ENCODE peak calls at places on chromosomes 4 and X, in six cellular contexts. M is astrocyte; F is coronary artery; Q is heart left ventricle; U is effector memory CD4-positive, alpha-beta T cell; B is lung. S is an unnamed sample.

GRCh38 chr4:188372051-188372450 is 232.8 kb downstream of the TRIML1 start:
- DNase-seq in Q (no peak), U (no peak), M (no peak), B (no peak), F (no peak), S (no peak)

GRCh38 chrX:109312757-109313156 is 169.1 kb downstream of the GUCY2F start:
- DNase-seq in U (no peak), B (no peak), F (no peak), M (no peak), Q (no peak), S (no peak)

GRCh38 chr4:64899563-64899962 is 490.3 kb upstream of the TECRL start:
- DNase-seq in F (no peak), Q (no peak), U (no peak), B (no peak), M (peak; percentile 65), S (no peak)

GRCh38 chrX:53290441-53291041 is 9.2 kb upstream of the IQSEC2 start:
- DNase-seq in U (no peak), F (no peak), Q (no peak), M (no peak), B (no peak), S (no peak)

GRCh38 chr4:63464393-63464792 is 944.9 kb downstream of the TECRL start:
- DNase-seq in U (no peak), B (no peak), M (no peak), F (no peak), Q (no peak), S (no peak)

GRCh38 chrX:14027511-14028019 is 2.1 kb downstream of the GEMIN8 start:
- DNase-seq in U (no peak), Q (no peak), B (no peak), F (no peak), M (peak; percentile 86), S (no peak)

GRCh38 chr4:22190855-22191254 is 242.3 kb upstream of the KCNIP4 start:
- DNase-seq in U (no peak), B (no peak), Q (no peak), M (peak; percentile 92), F (no peak), S (no peak)

GRCh38 chrX:78330068-78330467 is 2.7 kb upstream of the CYSLTR1 start:
- DNase-seq in F (no peak), U (no peak), B (no peak), M (no peak), Q (no peak), S (no peak)

GRCh38 chrX:69182818-69183375 is 17.6 kb upstream of the PJA1 start:
- DNase-seq in U (no peak), F (peak; percentile 22), M (no peak), Q (no peak), B (no peak), S (no peak)

GRCh38 chr4:99144070-99144469 is at the start of gene ADH4:
- DNase-seq in Q (no peak), F (no peak), U (no peak), M (peak; percentile 8), B (no peak), S (no peak)

GRCh38 chrX:53357799-53358530 is 64.5 kb downstream of the SMC1A start:
- DNase-seq in Q (no peak), B (no peak), F (no peak), U (no peak), M (peak; percentile 23), S (no peak)

GRCh38 chr4:183798249-183798920 is 106.7 kb upstream of the STOX2 start:
- DNase-seq in Q (no peak), F (no peak), B (peak; percentile 34), U (no peak), M (no peak), S (no peak)

GRCh38 chrX:121733514-121733913 is 686.1 kb downstream of the GLUD2 start:
- DNase-seq in B (no peak), Q (no peak), F (no peak), M (peak; percentile 29), U (no peak), S (no peak)

GRCh38 chr4:83124079-83124780 is 9.7 kb upstream of the PLAC8 start:
- DNase-seq in B (no peak), F (no peak), M (no peak), U (no peak), Q (peak; percentile 7), S (no peak)

GRCh38 chrX:13007519-13008188 is 32.7 kb downstream of the TMSB4X start:
- DNase-seq in Q (no peak), M (peak; percentile 56), U (no peak), F (no peak), B (no peak), S (no peak)

DNA sequence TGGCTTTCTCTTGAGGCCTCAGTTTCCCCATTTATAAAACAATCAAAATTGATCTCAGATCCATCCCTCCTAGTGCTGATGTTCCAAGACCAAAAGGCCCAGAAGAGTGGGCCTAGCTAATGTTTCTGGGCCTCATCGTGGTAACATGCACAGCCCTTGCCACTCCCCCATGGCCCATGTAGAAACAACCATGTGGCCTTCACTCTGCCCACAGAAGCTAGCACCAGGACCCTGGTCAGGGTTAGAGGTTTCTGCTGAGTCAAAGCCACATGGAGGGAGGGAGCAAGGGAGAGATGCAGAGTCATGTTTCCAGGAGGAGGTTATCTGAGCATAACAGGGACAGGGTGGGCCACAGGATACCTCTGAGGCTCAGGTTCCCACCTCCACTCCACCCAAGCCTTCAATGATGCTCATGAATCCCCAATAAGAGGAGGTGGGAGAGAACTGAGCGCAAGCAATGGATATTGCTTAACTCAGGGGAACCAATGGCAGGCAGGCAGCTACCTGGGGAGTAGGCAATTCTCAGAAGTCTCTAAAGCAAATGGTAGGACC is 16.9 kb downstream of the OTUD5 start:
- DNase-seq in M (no peak), U (no peak), Q (no peak), B (no peak), F (no peak), S (no peak)
- H3K27ac ChIP-seq in M (no peak overlapping the region), U (peak overlapping the region; percentile 96), Q (no peak overlapping the region), B (no peak overlapping the region), F (no peak overlapping the region), S (no peak overlapping the region)

GRCh38 chr4:88746186-88746585 is 48.6 kb upstream of the NAP1L5 start:
- DNase-seq in F (no peak), M (no peak), B (no peak), Q (no peak), U (no peak), S (no peak)
- H3K27ac ChIP-seq in F (peak overlapping the region; percentile 33), M (no peak overlapping the region), B (no peak overlapping the region), Q (peak overlapping the region; percentile 22), U (no peak overlapping the region), S (no peak overlapping the region)

GRCh38 chr4:170122252-170122651 is 32.5 kb upstream of the AADAT start:
- DNase-seq in U (no peak), F (no peak), Q (no peak), M (no peak), B (no peak), S (no peak)
- H3K27ac ChIP-seq in U (no peak overlapping the region), F (no peak overlapping the region), Q (no peak overlapping the region), M (no peak overlapping the region), B (no peak overlapping the region), S (no peak overlapping the region)

GRCh38 chrX:153433161-153433680 is 12.6 kb downstream of the TREX2 start:
- DNase-seq in F (no peak), B (no peak), U (no peak), M (no peak), Q (no peak), S (no peak)
- H3K27ac ChIP-seq in F (no peak overlapping the region), B (no peak overlapping the region), U (no peak overlapping the region), M (no peak overlapping the region), Q (no peak overlapping the region), S (no peak overlapping the region)

GRCh38 chr4:6424425-6424824 is 48.0 kb downstream of the PPP2R2C start:
- DNase-seq in M (no peak), U (no peak), Q (no peak), F (no peak), B (no peak), S (no peak)
- H3K27ac ChIP-seq in M (no peak overlapping the region), U (no peak overlapping the region), Q (no peak overlapping the region), F (no peak overlapping the region), B (no peak overlapping the region), S (no peak overlapping the region)

GRCh38 chr4:1856071-1856919 is at the start of gene LETM1:
- DNase-seq in B (peak; percentile 95), F (peak; percentile 97), Q (peak; percentile 96), M (peak; percentile 87), U (peak; percentile 91), S (peak; percentile 94)

GRCh38 chr4:1857931-1858330 is 2.0 kb upstream of the LETM1 start:
- DNase-seq in U (no peak), F (no peak), Q (no peak), M (no peak), B (no peak), S (no peak)

GRCh38 chr4:1859389-1859753 is 3.4 kb upstream of the LETM1 start:
- DNase-seq in Q (no peak), M (no peak), F (no peak), B (no peak), U (no peak), S (no peak)

GRCh38 chr4:1855334-1856070 is 454 bp downstream of the LETM1 start:
- DNase-seq in U (no peak), M (no peak), B (peak; percentile 45), F (no peak), Q (no peak), S (no peak)

DNA sequence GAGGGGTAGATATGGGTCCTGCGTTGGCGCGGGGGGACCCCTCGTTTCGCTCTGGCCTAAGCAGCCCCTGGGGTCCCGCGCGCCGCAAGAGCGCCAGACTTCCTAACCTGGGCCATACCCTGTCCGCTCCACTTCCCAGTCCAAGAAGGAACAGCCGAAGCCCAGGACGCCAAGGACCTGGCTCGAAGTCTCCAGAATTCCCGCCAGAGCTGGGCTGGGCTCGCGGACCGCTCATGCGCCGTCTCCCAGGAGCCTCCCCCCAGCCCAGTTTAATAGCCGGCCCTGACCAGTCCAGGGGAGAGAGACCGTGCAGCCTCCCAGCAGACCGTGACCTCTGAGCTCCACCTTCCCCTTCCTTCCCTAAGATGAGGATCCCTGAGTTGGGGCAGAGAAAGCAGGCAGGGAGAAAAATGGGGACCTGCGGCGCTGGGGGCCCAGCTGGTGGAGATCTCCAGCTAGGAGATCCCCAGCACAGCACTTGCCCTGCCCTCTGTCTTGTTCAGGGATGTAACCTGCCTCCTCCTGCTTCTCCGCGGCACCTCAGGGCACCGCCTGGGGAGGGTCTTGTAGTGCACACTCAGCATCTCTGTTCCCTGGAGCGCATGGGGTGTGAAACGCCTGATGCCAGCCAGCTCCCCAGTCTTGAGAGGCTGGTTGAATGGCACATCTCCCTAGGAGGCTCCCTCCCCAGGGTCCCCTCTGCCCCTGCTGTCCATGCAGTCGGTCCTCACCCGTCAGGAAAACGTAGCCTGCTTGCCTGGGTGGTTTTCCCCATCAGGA is 1.2 kb upstream of the LETM1 start:
- DNase-seq in F (no peak), U (no peak), Q (no peak), B (no peak), M (no peak), S (no peak)
- H3K27ac ChIP-seq in F (peak overlapping the region; percentile 84), U (peak overlapping the region; percentile 47), Q (peak overlapping the region; percentile 87), B (peak overlapping the region; percentile 91), M (peak overlapping the region; percentile 61), S (peak overlapping the region; percentile 78)

DNA sequence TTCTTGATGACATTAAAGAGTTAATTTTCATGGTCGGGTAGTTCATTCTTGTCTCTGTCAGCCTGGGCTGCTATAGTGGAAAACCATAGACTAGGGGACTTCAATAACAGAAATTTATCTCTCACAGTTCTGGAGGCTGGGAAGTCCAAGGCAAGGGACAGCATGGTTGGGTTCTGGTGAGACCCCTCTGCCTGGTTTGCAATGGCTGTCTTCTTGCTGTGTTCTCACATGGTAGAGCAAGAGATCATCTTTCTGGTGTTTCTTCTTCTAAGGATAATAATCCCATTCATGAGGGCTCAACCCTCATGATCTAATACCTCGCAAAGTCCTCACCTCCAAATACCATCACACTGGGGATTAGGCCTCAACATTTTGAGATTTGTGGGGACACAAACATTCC is 50.1 kb downstream of the RHOH start:
- DNase-seq in B (no peak), U (no peak), Q (no peak), F (no peak), M (no peak), S (no peak)
- H3K27ac ChIP-seq in B (no peak overlapping the region), U (peak overlapping the region; percentile 40), Q (no peak overlapping the region), F (no peak overlapping the region), M (no peak overlapping the region), S (no peak overlapping the region)

S was measured in substantia nigra.